ENCODE peak calls at places on chromosomes 3 and 15, in six cellular contexts. Q is IMR-90; Y is AG09309; P is AG04450; A is thyroid gland; T is CD4-positive, alpha-beta memory T cell. R is an unnamed sample.

GRCh38 chr3:13054705-13055285 is 18.4 kb downstream of the IQSEC1 start:
- DNase-seq in Q (no peak), Y (no peak), P (no peak), A (no peak), T (no peak), R (no peak)

GRCh38 chr3:53147161-53147902 is 13.7 kb upstream of the PRKCD start:
- DNase-seq in Q (peak), Y (no peak), P (no peak), A (no peak), T (no peak), R (no peak)

GRCh38 chr3:185807455-185808068 is 17.3 kb downstream of the IGF2BP2 start:
- DNase-seq in Q (peak), Y (no peak), P (no peak), A (no peak), T (no peak), R (peak)

GRCh38 chr15:35078221-35078915 is 6.7 kb downstream of the NANOGP8 start:
- DNase-seq in Q (peak), Y (peak), P (peak), A (peak), T (peak), R (peak)

GRCh38 chr3:196124608-196125007 is 42.7 kb upstream of the TFRC start:
- DNase-seq in Q (no peak), Y (no peak), P (no peak), A (no peak), T (no peak), R (no peak)

GRCh38 chr3:11655188-11655928 is 11.6 kb upstream of the VGLL4 start:
- DNase-seq in Q (no peak), Y (no peak), P (no peak), A (no peak), T (no peak), R (no peak)

GRCh38 chr3:53700441-53700840 is 145.8 kb downstream of the CHDH start:
- DNase-seq in Q (no peak), Y (no peak), P (no peak), A (no peak), T (no peak), R (no peak)

GRCh38 chr15:98799461-98799971 is 151.2 kb downstream of the IGF1R start:
- DNase-seq in Q (peak), Y (no peak), P (no peak), A (peak), T (no peak), R (no peak)

GRCh38 chr15:62051166-62051565 is 9.1 kb downstream of the VPS13C start:
- DNase-seq in Q (no peak), Y (no peak), P (no peak), A (no peak), T (no peak), R (no peak)

GRCh38 chr3:36447063-36447462 is 66.8 kb downstream of the STAC start:
- DNase-seq in Q (no peak), Y (no peak), P (no peak), A (no peak), T (no peak), R (no peak)

GRCh38 chr15:61070111-61070901 is 158.8 kb downstream of the RORA start:
- DNase-seq in Q (no peak), Y (no peak), P (no peak), A (no peak), T (no peak), R (no peak)

GRCh38 chr3:196314597-196314996 is 3.4 kb downstream of the DYNLT2B start:
- DNase-seq in Q (no peak), Y (no peak), P (no peak), A (no peak), T (no peak), R (no peak)

GRCh38 chr3:120908803-120909601 is 997 bp downstream of the STXBP5L start:
- DNase-seq in Q (no peak), Y (no peak), P (no peak), A (no peak), T (no peak), R (no peak)

GRCh38 chr15:45821390-45821789 is 186.6 kb downstream of the SQOR start:
- DNase-seq in Q (no peak), Y (no peak), P (no peak), A (no peak), T (no peak), R (no peak)

GRCh38 chr15:43214592-43215295 is 6.1 kb downstream of the EPB42 start:
- DNase-seq in Q (no peak), Y (no peak), P (no peak), A (no peak), T (no peak), R (no peak)

GRCh38 chr3:114764056-114764492 is 383.0 kb downstream of the ZBTB20 start:
- DNase-seq in Q (peak), Y (no peak), P (no peak), A (peak), T (no peak), R (no peak)

GRCh38 chr3:46593274-46593862 is 19.0 kb upstream of the FAM240A start:
- DNase-seq in Q (no peak), Y (no peak), P (no peak), A (no peak), T (no peak), R (no peak)

GRCh38 chr3:72728958-72729467 is 119.2 kb downstream of the SHQ1 start:
- DNase-seq in Q (no peak), Y (no peak), P (no peak), A (peak), T (no peak), R (no peak)

GRCh38 chr15:60660290-60661051 is 181.5 kb upstream of the ICE2 start:
- DNase-seq in Q (peak), Y (peak), P (no peak), A (peak), T (no peak), R (peak)

GRCh38 chr15:90105521-90105920 is 3.3 kb upstream of the IDH2 start:
- DNase-seq in Q (no peak), Y (no peak), P (no peak), A (no peak), T (no peak), R (no peak)

GRCh38 chr3:100330651-100331050 is 3.9 kb upstream of the NIT2 start:
- DNase-seq in Q (no peak), Y (no peak), P (no peak), A (no peak), T (no peak), R (no peak)

GRCh38 chr15:63050737-63051700 is 8.5 kb downstream of the TPM1 start:
- DNase-seq in Q (peak), Y (no peak), P (peak), A (no peak), T (no peak), R (no peak)

GRCh38 chr15:31304736-31305365 is 21.8 kb upstream of the KLF13 start:
- DNase-seq in Q (no peak), Y (no peak), P (no peak), A (peak), T (no peak), R (no peak)

GRCh38 chr15:31302778-31303433 is 23.7 kb upstream of the KLF13 start:
- DNase-seq in Q (no peak), Y (no peak), P (no peak), A (no peak), T (no peak), R (no peak)

GRCh38 chr15:31302029-31302657 is 24.5 kb upstream of the KLF13 start:
- DNase-seq in Q (no peak), Y (no peak), P (no peak), A (no peak), T (no peak), R (no peak)

GRCh38 chr15:31304074-31304648 is 22.5 kb upstream of the KLF13 start:
- DNase-seq in Q (no peak), Y (no peak), P (no peak), A (no peak), T (no peak), R (no peak)

GRCh38 chr15:31303434-31304073 is 23.1 kb upstream of the KLF13 start:
- DNase-seq in Q (no peak), Y (no peak), P (no peak), A (no peak), T (no peak), R (no peak)
- H3K4me3 ChIP-seq in Q (no peak), Y (no peak), P (no peak), A (no peak), T (no peak), R (no peak)

GRCh38 chr3:134666885-134667284 is 16.1 kb upstream of the KY start:
- DNase-seq in Q (no peak), Y (no peak), P (no peak), A (no peak), T (no peak), R (no peak)

GRCh38 chr3:134665243-134665642 is 14.4 kb upstream of the KY start:
- DNase-seq in Q (no peak), Y (no peak), P (no peak), A (peak), T (no peak), R (no peak)

GRCh38 chr3:134666052-134666451 is 15.2 kb upstream of the KY start:
- DNase-seq in Q (no peak), Y (no peak), P (no peak), A (no peak), T (no peak), R (no peak)

GRCh38 chr3:134666466-134666865 is 15.6 kb upstream of the KY start:
- DNase-seq in Q (peak), Y (no peak), P (no peak), A (peak), T (no peak), R (no peak)

GRCh38 chr3:134663646-134664456 is 13.0 kb upstream of the KY start:
- DNase-seq in Q (peak), Y (no peak), P (no peak), A (no peak), T (no peak), R (no peak)
- H3K4me3 ChIP-seq in Q (no peak), Y (no peak), P (no peak), A (no peak), T (no peak), R (no peak)

DNA sequence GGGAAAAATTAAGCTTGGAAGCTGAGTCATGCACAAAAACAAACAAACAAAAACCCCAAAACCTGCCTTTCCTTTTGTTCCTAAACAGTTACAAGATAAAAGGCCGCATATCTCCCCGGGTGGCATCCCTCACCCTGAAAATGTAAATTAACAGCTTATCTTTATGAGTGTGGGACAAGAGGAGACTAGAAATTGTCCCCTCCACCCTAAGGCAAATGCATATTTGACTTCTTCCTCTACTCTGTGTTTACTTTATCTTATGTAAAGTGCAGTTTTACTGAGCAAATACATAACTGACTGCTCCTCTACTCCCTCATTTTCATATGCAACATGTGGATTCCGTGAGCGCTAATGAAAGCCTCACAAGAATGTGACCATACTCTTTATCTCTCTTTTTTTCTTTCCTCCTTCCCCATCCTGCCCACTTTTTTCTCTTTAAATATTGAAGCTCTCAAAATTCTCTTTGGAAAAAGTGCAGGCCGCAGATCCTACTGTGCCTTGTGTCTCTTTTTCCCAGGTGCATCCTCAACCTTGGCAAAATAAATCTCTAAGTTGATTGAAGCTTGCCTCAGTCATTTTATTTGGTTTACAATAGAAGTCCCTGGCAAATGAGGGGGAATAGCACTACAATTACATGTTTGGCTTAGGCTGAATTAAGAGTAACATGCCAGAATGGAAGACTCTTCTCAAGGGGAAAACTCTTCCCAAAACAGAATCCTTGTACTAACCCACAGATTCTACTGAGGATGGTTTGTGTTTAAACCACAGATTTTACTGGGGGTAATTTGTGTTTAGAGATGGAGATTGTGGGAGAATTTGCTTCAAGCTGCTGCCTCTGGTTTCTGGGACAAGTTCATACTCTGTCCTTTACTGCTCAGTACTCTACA is 72.7 kb upstream of the WDR72 start:
- DNase-seq in Q (no peak), Y (no peak), P (no peak), A (no peak), T (no peak), R (no peak)
- H3K4me3 ChIP-seq in Q (no peak), Y (no peak), P (no peak), A (no peak), T (no peak), R (no peak)

DNA sequence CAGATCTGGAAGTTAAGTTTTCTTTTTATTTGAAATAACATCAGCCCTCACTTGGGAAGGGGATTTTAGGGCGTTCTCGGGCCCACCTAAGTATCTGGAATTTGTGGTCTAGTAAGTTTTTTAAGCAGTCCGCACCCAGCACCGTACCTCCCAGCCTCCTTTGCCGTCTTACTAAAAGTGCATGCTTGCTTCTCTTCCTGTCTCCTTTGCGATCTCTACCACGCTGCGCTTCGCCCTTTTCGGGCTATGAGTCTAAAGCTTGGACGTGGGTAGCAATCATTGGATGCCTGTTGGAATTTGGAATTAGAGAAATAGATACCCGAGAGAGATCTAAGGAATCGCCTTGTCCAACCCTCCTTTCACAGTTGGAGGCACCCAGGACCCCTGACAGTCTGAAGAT is 1.1 kb downstream of the THSD4 start:
- DNase-seq in Q (peak), Y (no peak), P (no peak), A (no peak), T (no peak), R (no peak)
- H3K4me3 ChIP-seq in Q (peak), Y (peak), P (peak), A (peak), T (no peak), R (peak)

GRCh38 chr3:15063238-15063637 is 1.9 kb downstream of the MRPS25 start:
- DNase-seq in Q (no peak), Y (no peak), P (no peak), A (peak), T (no peak), R (no peak)
- H3K4me3 ChIP-seq in Q (no peak), Y (no peak), P (no peak), A (peak), T (no peak), R (no peak)

GRCh38 chr3:179738998-179739397 is 86.2 kb downstream of the USP13 start:
- DNase-seq in Q (no peak), Y (no peak), P (no peak), A (no peak), T (no peak), R (no peak)
- H3K4me3 ChIP-seq in Q (no peak), Y (no peak), P (no peak), A (no peak), T (no peak), R (no peak)

DNA sequence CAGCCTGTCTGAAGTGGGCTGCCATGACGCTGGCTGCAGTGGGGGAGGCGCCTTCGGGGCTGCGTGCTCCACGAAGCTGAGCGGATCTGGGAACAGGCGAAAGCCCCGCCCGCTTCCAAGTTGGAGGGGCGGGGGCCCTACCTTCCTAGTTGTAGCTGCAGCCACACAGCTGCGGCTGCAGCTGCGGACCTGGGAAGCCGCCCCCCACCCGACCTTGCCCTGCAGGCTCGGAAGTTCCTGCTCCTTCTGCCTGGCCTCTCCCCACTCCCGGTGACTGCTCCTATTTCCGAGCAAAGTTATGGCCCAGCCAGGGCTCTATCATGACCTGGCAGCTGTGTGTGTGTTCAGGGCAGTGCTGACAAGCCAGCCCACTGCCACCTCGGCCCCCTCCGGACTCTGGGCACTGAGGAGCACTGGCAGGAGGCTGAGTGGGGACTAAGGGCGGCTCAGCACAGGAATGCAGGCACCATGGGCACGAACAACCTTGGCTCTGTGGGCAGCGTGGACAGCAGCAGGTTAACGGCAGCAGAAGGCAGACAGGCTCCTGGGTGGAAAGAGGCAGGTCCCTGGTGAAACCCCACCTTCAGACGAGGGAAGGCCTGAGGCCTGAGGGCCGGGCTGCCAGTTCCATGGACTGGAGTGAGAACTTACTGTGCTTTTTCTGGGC is 352.4 kb upstream of the TMCO5A start:
- DNase-seq in Q (no peak), Y (no peak), P (no peak), A (no peak), T (no peak), R (no peak)
- H3K4me3 ChIP-seq in Q (no peak), Y (no peak), P (no peak), A (no peak), T (no peak), R (no peak)

GRCh38 chr3:23404241-23404640 is 201.1 kb downstream of the UBE2E2 start:
- DNase-seq in Q (no peak), Y (no peak), P (no peak), A (no peak), T (no peak), R (no peak)

GRCh38 chr3:23405081-23405480 is 202.0 kb downstream of the UBE2E2 start:
- DNase-seq in Q (no peak), Y (no peak), P (no peak), A (no peak), T (no peak), R (no peak)

GRCh38 chr3:23406576-23406975 is 203.4 kb downstream of the UBE2E2 start:
- DNase-seq in Q (peak), Y (no peak), P (no peak), A (no peak), T (no peak), R (peak)

DNA sequence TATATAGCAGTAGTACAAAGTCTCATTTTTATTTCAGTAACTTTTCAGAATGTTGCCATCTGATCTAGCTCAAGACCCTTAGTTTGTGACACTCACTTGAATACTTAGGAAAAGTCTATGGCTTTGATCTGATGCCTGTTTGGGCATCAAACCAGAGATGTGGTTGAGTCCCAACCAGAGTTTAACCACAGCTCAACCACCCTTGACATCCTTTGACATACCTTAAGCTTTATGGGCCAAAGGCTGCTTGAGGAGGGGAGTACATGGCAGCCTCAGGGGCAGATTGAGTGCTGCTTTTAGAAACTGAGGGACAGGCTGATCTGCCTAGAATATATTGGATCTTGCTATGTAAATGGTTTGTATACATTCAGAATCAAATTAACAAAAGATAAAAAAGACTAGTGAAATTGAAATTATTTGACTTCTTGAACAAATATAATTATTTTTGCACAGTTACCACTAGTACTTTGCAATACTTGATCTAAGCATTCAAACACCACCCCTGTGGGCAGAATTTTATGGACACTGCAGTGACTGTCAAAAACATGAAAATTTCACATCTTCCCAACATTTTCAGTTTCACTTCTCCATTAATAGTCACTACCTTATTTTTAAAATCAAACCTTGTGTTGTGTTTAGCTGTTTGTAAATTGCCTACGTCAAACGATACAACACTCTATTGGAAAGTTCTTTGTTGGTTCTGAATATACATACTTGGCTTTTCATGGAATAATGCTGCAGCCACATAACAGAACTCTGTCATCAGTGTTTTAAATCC is 199.8 kb downstream of the UBE2E2 start:
- DNase-seq in Q (no peak), Y (no peak), P (no peak), A (no peak), T (no peak), R (no peak)
- H3K4me3 ChIP-seq in Q (no peak), Y (no peak), P (no peak), A (no peak), T (no peak), R (no peak)

DNA sequence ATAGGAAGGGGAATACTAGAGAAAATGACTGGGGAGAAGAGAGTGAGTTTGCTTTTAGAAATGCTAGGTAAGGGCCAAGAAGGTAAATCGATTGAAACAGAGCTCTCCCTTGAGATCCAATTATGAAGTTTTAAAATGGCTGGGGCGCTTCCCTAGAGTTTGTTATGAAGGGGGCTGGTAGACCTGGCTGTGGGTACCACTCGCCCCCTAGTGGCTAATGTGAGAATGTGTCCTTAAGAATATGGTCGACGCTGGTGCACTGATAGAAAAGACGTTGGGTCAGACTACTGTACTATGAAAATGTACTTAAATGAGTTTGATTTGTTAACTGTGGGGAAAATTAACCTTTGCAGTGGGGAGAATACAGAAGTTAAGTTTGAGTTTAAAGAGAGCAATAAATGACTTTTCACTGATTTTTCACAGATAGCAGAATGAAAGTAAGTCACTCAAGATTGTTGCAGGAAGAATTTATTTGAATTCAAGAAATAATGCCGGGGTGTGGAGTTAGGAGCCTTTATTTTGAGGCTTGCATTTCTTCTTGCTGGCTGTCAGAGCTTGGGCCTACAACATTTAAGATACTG is 9.2 kb downstream of the TMPRSS7 start:
- DNase-seq in Q (peak), Y (peak), P (peak), A (peak), T (peak), R (peak)
- H3K4me3 ChIP-seq in Q (peak), Y (no peak), P (no peak), A (no peak), T (no peak), R (no peak)

R was measured in skeletal muscle cell.